ENCODE peak calls at places on chromosomes 16 and 17, in nine cellular contexts. P is HCT116, M is hepatocyte, D is neural progenitor cell, W is SK-N-SH, E is OCI-LY7, Z is PC-3, J is MM.1S, Y is GM23338. O is an unnamed sample.

GRCh38 chr17:36566081-36566480 is 21.4 kb downstream of the GGNBP2 start:
- DNase-seq in M (no peak), Y (no peak), D (no peak), Z (no peak), E (no peak), W (no peak), J (no peak), P (no peak), O (no peak)

GRCh38 chr16:66116163-66116792 is 250.2 kb upstream of the CDH5 start:
- DNase-seq in M (no peak), J (no peak), Y (no peak), Z (peak; percentile 18), D (no peak), P (no peak), W (no peak), E (no peak), O (peak; percentile 79)

GRCh38 chr17:21199311-21199710 is 14.7 kb downstream of the TMEM11 start:
- DNase-seq in Y (peak; percentile 78), M (peak; percentile 34), P (no peak), J (no peak), D (peak; percentile 23), W (no peak), E (no peak), Z (peak; percentile 60), O (peak; percentile 91)

GRCh38 chr16:55672471-55672870 is 16.7 kb downstream of the SLC6A2 start:
- DNase-seq in J (no peak), Y (no peak), W (no peak), E (no peak), P (no peak), D (no peak), Z (no peak), M (no peak), O (peak; percentile 84)

GRCh38 chr17:42744283-42744805 is 496 bp downstream of the EZH1 start:
- DNase-seq in W (no peak), E (peak; percentile 81), M (peak; percentile 88), J (peak; percentile 75), Z (peak; percentile 44), D (no peak), Y (peak; percentile 72), P (peak; percentile 21), O (peak; percentile 80)

GRCh38 chr16:50207652-50208051 is 54.5 kb downstream of the TENT4B start:
- DNase-seq in M (no peak), P (no peak), W (no peak), D (no peak), Z (peak; percentile 22), E (no peak), Y (no peak), J (no peak), O (peak; percentile 85)

GRCh38 chr16:78249056-78249455 is 149.6 kb downstream of the WWOX start:
- DNase-seq in Z (no peak), J (no peak), P (no peak), E (no peak), D (peak; percentile 73), M (peak; percentile 81), Y (peak; percentile 61), W (no peak), O (no peak)

GRCh38 chr17:76726766-76727718 is at the start of gene METTL23:
- DNase-seq in E (peak; percentile 96), Z (peak; percentile 77), Y (peak; percentile 76), J (peak; percentile 86), D (peak; percentile 81), W (peak; percentile 89), P (no peak), M (peak; percentile 89), O (peak; percentile 88)

GRCh38 chr17:7207120-7208001 is 12.3 kb downstream of the DLG4 start:
- DNase-seq in D (no peak), W (no peak), Y (no peak), Z (no peak), J (no peak), M (no peak), P (no peak), E (no peak), O (peak; percentile 73)

GRCh38 chr17:50715471-50715870 is 3.9 kb upstream of the LUC7L3 start:
- DNase-seq in P (no peak), M (no peak), Z (no peak), Y (no peak), E (no peak), W (no peak), J (no peak), D (no peak), O (no peak)

GRCh38 chr16:3909791-3910583 is 29.5 kb upstream of the CREBBP start:
- DNase-seq in Y (peak; percentile 29), P (no peak), J (no peak), M (no peak), Z (no peak), D (peak; percentile 30), W (no peak), E (no peak), O (peak; percentile 11)

GRCh38 chr17:50064253-50064991 is 8.5 kb downstream of the ITGA3 start:
- DNase-seq in J (no peak), M (peak; percentile 83), E (no peak), Y (peak; percentile 50), Z (peak; percentile 100), D (no peak), P (peak; percentile 86), W (peak; percentile 64), O (peak; percentile 99)

GRCh38 chr16:57349212-57350031 is 9.2 kb upstream of the CCL22 start:
- DNase-seq in P (no peak), Y (no peak), J (no peak), D (no peak), W (no peak), M (no peak), E (peak; percentile 45), Z (no peak), O (no peak)

GRCh38 chr16:53257001-53257400 is 177.3 kb upstream of the RBL2 start:
- DNase-seq in W (no peak), J (no peak), E (no peak), M (no peak), P (no peak), D (no peak), Y (peak; percentile 21), Z (peak; percentile 43), O (peak; percentile 75)

GRCh38 chr16:24805484-24805883 is 40.3 kb upstream of the SLC5A11 start:
- DNase-seq in D (no peak), J (no peak), Y (no peak), Z (no peak), E (no peak), M (no peak), W (no peak), P (no peak), O (no peak)

GRCh38 chr16:68993885-68994284 is 111.6 kb upstream of the HAS3 start:
- DNase-seq in D (no peak), E (no peak), M (peak; percentile 23), J (no peak), Z (peak; percentile 87), P (no peak), Y (no peak), W (no peak), O (peak; percentile 91)

DNA sequence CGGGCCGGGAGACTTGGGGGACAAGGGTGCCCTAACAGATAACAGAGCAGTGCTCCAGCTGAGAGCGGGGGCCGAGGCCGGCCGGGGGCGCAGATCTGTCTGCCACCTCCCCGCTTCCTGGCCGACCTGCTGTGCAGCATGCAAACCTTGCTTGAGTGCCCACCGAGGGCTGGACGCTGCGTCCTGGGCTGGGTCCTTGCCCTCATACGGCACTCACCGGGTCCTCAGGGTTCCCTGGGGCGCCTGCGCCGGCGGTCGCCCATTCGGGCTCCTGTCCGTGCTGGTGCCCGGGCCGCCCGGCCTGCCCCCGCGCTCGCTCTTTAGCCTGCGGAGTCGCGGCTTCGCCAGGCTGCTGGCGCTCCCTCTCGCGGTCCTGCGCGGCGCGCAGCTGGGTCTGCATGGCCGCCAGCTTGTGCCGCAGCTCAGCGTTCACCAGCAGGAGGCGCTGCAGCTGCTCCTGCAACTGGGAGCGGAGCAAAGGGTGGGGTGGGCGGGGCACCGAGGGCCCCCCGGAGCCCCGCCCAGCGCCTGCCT is 1.0 kb downstream of the RILP start:
- DNase-seq in Z (peak; percentile 94), P (peak; percentile 89), D (peak; percentile 99), M (peak; percentile 98), E (peak; percentile 96), Y (peak; percentile 92), W (peak; percentile 100), J (peak; percentile 96), O (peak; percentile 97)
- TF ChIP-seq EZH2phosphoT487 in Z (no peak), P (no peak), D (no peak), M (no peak), E (no peak), Y (no peak), W (no peak), J (no peak), O (no peak)

DNA sequence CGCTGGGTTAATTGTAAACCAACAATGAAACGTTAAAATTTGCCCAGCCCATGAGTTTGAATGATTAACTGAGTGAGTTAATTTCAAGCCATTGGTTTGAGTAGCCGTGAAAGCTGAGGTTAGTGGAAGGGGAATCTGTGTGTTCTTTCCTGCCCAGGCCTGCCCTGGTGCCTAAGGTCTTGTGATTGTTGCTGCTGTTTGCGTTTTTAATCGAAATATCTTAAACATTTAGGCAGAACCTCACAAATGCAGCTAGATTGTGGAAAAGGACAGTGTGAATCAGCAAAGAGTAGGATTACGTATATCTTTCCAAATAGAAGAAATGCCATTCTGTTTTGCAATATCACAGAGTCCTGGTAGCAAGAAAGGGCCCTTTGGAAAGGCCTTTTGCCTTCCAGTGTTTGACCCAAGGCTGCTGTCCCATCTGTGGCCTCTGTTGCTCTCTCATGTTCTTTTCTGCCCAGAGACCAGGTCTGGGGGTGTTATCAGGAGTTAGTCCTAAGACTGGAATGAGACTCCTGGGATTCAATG is 113.8 kb downstream of the MSI2 start:
- DNase-seq in W (peak; percentile 31), J (no peak), P (no peak), Y (no peak), Z (peak; percentile 73), E (no peak), D (peak; percentile 18), M (peak; percentile 50), O (peak; percentile 71)
- H2AFZ ChIP-seq in W (no peak overlapping the region), J (no peak overlapping the region), P (no peak overlapping the region), Y (no peak overlapping the region), Z (no peak overlapping the region), E (no peak overlapping the region), D (no peak overlapping the region), M (no peak overlapping the region), O (peak overlapping the region; percentile 2)

GRCh38 chr17:17423656-17424055 is 53.1 kb upstream of the MED9 start:
- DNase-seq in P (no peak), M (no peak), Y (no peak), J (no peak), W (no peak), E (no peak), D (no peak), Z (no peak), O (no peak)
- TF ChIP-seq EZH2phosphoT487 in P (no peak), M (no peak), Y (no peak), J (no peak), W (no peak), E (no peak), D (no peak), Z (no peak), O (no peak)

DNA sequence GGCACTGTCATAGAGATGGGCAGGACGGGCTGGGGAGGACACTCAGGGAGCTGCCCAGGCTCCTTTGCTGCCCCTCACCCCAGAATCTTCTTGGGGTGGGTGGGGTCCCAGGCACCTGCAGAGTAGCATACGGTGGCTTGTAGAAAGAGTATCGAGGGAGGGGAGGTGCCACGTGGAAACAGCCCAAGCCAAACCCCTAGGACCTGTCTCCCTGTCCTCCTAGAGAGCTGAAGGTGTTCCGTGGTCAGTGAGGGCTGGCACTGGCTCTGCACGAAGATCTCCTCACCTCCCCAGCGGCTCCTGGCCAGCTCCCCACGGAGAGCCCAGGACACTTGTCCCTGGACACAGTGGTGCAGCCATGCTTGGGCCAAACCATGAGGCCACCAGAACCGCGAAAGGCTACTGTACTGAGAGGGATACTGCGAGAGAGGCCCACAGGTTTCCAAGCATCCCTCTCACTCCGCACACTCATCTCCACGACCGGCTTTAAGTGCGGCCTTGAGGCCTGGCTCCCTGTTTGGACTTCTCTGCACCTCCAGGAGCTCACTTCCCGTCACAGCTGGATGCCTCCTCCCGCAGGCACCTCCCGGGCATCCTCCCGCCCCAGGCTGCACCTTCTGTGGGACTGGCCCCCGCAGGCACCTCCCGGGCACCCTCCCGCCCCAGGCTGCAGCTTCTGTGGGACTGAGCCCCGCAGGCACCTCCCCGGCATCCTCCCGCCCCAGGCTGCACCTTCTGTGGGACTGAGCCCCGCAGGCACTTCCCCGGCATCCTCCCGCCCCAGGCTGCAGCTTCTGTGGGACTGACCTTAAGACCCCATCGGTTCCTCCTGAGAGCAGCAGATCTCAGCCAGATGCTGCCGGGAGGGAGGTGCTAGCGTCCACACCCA is 2.0 kb upstream of the MAFG start:
- DNase-seq in D (no peak), W (no peak), Y (peak; percentile 29), E (no peak), M (no peak), J (no peak), Z (no peak), P (no peak), O (no peak)
- H2AFZ ChIP-seq in D (no peak overlapping the region), W (no peak overlapping the region), Y (no peak overlapping the region), E (no peak overlapping the region), M (no peak overlapping the region), J (no peak overlapping the region), Z (peak overlapping the region; percentile 78), P (no peak overlapping the region), O (no peak overlapping the region)